ENCODE peak calls at places on chromosomes 11 and 22, in five cellular contexts. Z, O, S, W and Q are unnamed samples.

GRCh38 chr11:77783023-77783422 is 37.5 kb downstream of the RSF1 start:
- DNase-seq in S (no peak), Z (no peak), W (no peak), O (no peak), Q (no peak)

GRCh38 chr22:26642465-26643367 is 14.7 kb upstream of the MIAT start:
- DNase-seq in Z (peak), S (no peak), O (no peak), W (peak), Q (no peak)

GRCh38 chr22:28450109-28450508 is 229.5 kb downstream of the TTC28 start:
- DNase-seq in S (no peak), W (no peak), Z (no peak), O (peak), Q (no peak)

GRCh38 chr22:23245045-23245798 is 64.9 kb downstream of the BCR start:
- DNase-seq in W (no peak), O (peak), S (no peak), Z (no peak), Q (no peak)

GRCh38 chr11:2134022-2135010 is 4.9 kb downstream of the IGF2 start:
- DNase-seq in Z (no peak), S (no peak), W (no peak), O (no peak), Q (no peak)

GRCh38 chr22:19756288-19757128 is 4.1 kb upstream of the TBX1 start:
- DNase-seq in W (peak), Z (peak), O (peak), S (peak), Q (no peak)

GRCh38 chr11:659532-660085 is 22.5 kb downstream of the DRD4 start:
- DNase-seq in Z (no peak), S (no peak), W (no peak), O (no peak), Q (no peak)

GRCh38 chr11:46273511-46274205 is 3.8 kb upstream of the CREB3L1 start:
- DNase-seq in S (no peak), Z (no peak), O (peak), W (no peak), Q (no peak)

GRCh38 chr11:22521226-22521625 is 104.4 kb downstream of the FANCF start:
- DNase-seq in S (no peak), O (no peak), W (no peak), Z (no peak), Q (no peak)

GRCh38 chr22:38040953-38041759 is 16.0 kb upstream of the PICK1 start:
- DNase-seq in O (no peak), W (no peak), Z (no peak), S (no peak), Q (no peak)

GRCh38 chr22:46003271-46004091 is 26.5 kb upstream of the WNT7B start:
- DNase-seq in W (peak), Z (no peak), S (no peak), O (no peak), Q (no peak)

GRCh38 chr11:92964471-92964870 is 5.0 kb upstream of the MTNR1B start:
- DNase-seq in S (no peak), Z (no peak), W (no peak), O (no peak), Q (no peak)

GRCh38 chr11:79419120-79419519 is 21.7 kb downstream of the TENM4 start:
- DNase-seq in O (peak), W (no peak), S (no peak), Z (no peak), Q (peak)

GRCh38 chr11:45964911-45965389 is 42.5 kb downstream of the LARGE2 start:
- DNase-seq in W (no peak), O (peak), Z (peak), S (peak), Q (no peak)

GRCh38 chr11:101436511-101437142 is 147.2 kb downstream of the TRPC6 start:
- DNase-seq in O (peak), W (no peak), Z (no peak), S (no peak), Q (no peak)

GRCh38 chr11:109039611-109040010 is 374.7 kb downstream of the DDX10 start:
- DNase-seq in Z (no peak), S (no peak), W (no peak), O (no peak), Q (no peak)

GRCh38 chr11:76823481-76824028 is 37.2 kb upstream of the ACER3 start:
- DNase-seq in W (no peak), S (no peak), Z (no peak), O (peak), Q (no peak)

GRCh38 chr22:46525681-46526483 is 11.5 kb downstream of the CELSR1 start:
- DNase-seq in W (peak), Z (no peak), O (no peak), S (no peak), Q (no peak)

GRCh38 chr11:119248750-119249670 is 42.9 kb downstream of the CBL start:
- DNase-seq in Z (no peak), O (no peak), S (no peak), W (no peak), Q (no peak)

GRCh38 chr22:37351268-37351667 is 69.0 kb downstream of the CYTH4 start:
- DNase-seq in W (no peak), O (no peak), Z (no peak), S (no peak), Q (no peak)

GRCh38 chr11:115324569-115325432 is 179.4 kb downstream of the CADM1 start:
- DNase-seq in O (peak), W (no peak), Z (no peak), S (no peak), Q (peak)

GRCh38 chr22:39368402-39368801 is 18.6 kb downstream of the SYNGR1 start:
- DNase-seq in S (no peak), O (no peak), Z (no peak), W (no peak), Q (no peak)

GRCh38 chr11:131073167-131073566 is 156.9 kb upstream of the SNX19 start:
- DNase-seq in O (peak), Z (no peak), S (no peak), W (no peak), Q (no peak)

GRCh38 chr11:66331542-66332370 is 4.5 kb downstream of the RIN1 start:
- DNase-seq in Z (no peak), W (peak), S (no peak), O (no peak), Q (no peak)

GRCh38 chr22:26168934-26169311 is 339 bp upstream of the SEZ6L start:
- DNase-seq in O (peak), S (no peak), W (no peak), Z (no peak), Q (no peak)

GRCh38 chr11:61847914-61848581 is 19.9 kb downstream of the FADS2 start:
- DNase-seq in S (no peak), W (no peak), O (no peak), Z (no peak), Q (no peak)

GRCh38 chr11:100878474-100878873 is 191.4 kb downstream of the ARHGAP42 start:
- DNase-seq in W (no peak), O (peak), S (no peak), Z (no peak), Q (peak)

GRCh38 chr11:104653011-104653806 is 245.1 kb downstream of the CASP12 start:
- DNase-seq in W (no peak), S (no peak), O (no peak), Z (no peak), Q (no peak)

GRCh38 chr11:104649002-104649401 is 249.3 kb downstream of the CASP12 start:
- DNase-seq in Z (no peak), O (no peak), W (no peak), S (no peak), Q (no peak)

GRCh38 chr11:104654414-104654813 is 243.8 kb downstream of the CASP12 start:
- DNase-seq in O (no peak), Z (no peak), W (no peak), S (no peak), Q (no peak)

GRCh38 chr11:104645276-104646018 is 252.8 kb downstream of the CASP12 start:
- DNase-seq in S (no peak), W (no peak), Z (no peak), O (no peak), Q (no peak)

GRCh38 chr11:104650234-104650633 is 248.0 kb downstream of the CASP12 start:
- DNase-seq in O (no peak), W (no peak), S (no peak), Z (no peak), Q (no peak)
- H3K4me3 ChIP-seq in O (no peak), W (no peak), S (no peak), Z (no peak), Q (no peak)

GRCh38 chr11:89487016-89487415 is 4.2 kb downstream of the NOX4 start:
- DNase-seq in O (peak), S (no peak), W (no peak), Z (no peak), Q (no peak)

GRCh38 chr11:89491141-89491690 is at the start of gene NOX4:
- DNase-seq in Z (no peak), S (no peak), W (peak), O (peak), Q (peak)

DNA sequence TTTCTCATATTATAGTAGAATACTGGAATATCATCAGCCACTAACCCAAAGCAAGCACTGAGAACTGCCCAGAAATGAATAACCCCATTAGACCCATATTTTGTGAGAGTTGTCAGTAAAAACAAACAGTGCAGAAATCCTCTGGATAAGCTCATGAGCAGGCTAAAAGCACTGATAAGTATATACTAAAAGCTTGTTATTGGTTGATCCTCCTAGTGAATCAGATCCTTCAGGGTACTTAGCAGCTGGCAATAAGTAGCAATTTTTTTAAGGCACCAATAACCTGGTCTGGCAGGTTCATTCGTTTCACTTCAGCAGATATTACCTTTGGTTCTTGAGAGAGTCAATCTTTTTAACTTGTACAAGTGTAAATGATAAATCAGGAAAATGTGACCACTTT is 1.2 kb downstream of the NOX4 start:
- DNase-seq in S (no peak), W (no peak), Z (no peak), O (peak), Q (no peak)
- H3K4me3 ChIP-seq in S (peak), W (no peak), Z (no peak), O (no peak), Q (no peak)

GRCh38 chr22:31678748-31679147 is 16.7 kb upstream of the PISD start:
- DNase-seq in O (no peak), S (no peak), Z (no peak), W (no peak), Q (no peak)

GRCh38 chr22:31680764-31681624 is 19.0 kb upstream of the PISD start:
- DNase-seq in O (peak), W (no peak), S (no peak), Z (no peak), Q (no peak)

GRCh38 chr22:31681625-31682345 is 19.8 kb upstream of the PISD start:
- DNase-seq in O (peak), W (no peak), S (no peak), Z (no peak), Q (no peak)

DNA sequence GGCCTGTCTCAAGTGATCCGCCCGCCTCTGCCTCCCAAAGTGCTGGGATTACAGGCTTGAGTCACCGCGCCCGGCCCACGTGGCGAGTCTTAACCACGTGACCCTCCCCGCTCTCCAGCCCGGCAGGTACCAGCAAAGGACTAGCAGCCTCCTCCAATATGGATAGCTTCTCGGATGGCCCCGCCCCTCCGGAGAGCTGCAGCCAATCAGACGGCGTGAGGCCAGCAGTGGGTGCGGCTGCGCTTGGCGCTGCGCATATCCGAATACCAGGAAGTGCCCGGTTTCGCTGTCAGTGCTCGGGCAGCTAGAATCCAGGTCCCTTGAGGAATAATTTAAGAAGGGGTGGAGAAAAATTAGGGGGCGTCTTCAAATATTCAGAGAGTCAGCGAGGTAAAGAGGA is 14.7 kb upstream of the PISD start:
- DNase-seq in O (peak), Z (peak), W (peak), S (peak), Q (peak)
- H3K4me3 ChIP-seq in O (peak), Z (peak), W (peak), S (peak), Q (peak)

GRCh38 chr11:116792144-116792868 is 627 bp upstream of the APOA5 start:
- DNase-seq in Z (no peak), W (no peak), O (no peak), S (no peak), Q (no peak)

GRCh38 chr11:116792869-116793475 is 1.3 kb upstream of the APOA5 start:
- DNase-seq in S (no peak), W (no peak), O (peak), Z (no peak), Q (peak)

GRCh38 chr11:116791813-116792143 is at the start of gene APOA5:
- DNase-seq in Z (no peak), O (no peak), S (no peak), W (no peak), Q (no peak)

GRCh38 chr11:116790167-116791001 is 1.3 kb downstream of the APOA5 start:
- DNase-seq in S (no peak), W (no peak), Z (no peak), O (no peak), Q (no peak)

GRCh38 chr11:116791002-116791812 is 472 bp downstream of the APOA5 start:
- DNase-seq in W (peak), O (peak), Z (peak), S (peak), Q (peak)
- H3K4me3 ChIP-seq in W (peak), O (no peak), Z (no peak), S (peak), Q (no peak)

DNA sequence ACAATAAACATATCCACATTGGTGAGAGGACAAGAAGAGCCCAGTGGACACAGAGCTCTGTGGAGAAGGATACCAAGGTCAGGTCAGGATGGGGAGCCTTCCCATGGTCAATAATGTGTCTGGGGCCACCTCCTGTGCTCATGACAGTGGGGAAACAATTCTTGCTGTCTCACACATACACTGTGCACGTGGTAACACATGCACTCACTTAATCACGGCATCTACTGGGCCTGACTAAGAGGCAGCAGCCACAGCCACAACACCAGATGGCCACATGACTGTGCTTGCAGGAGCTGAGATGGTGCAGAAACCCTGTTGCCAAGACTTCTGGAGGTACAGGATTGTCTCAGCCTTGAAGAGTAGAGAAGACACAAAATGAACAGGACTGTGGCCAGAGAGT is 28.6 kb downstream of the C22orf42 start:
- DNase-seq in Z (no peak), W (no peak), S (no peak), O (peak), Q (no peak)
- H3K4me3 ChIP-seq in Z (no peak), W (no peak), S (no peak), O (no peak), Q (no peak)